ENCODE peak calls at places on chromosome 4, in five cellular contexts. U is HepG2, G is A549, K is K562, O is GM12878. S is an unnamed sample. For H3K4me1, the result is how much of the 10 kb centered on the place peaks cover.

GRCh38 chr4:6229095-6229494 is 28.7 kb upstream of the JAKMIP1 start:
- DNase-seq in G (no peak), O (no peak), U (no peak), K (no peak), S (no peak)

GRCh38 chr4:159780196-159780922 is 677.5 kb downstream of the RAPGEF2 start:
- DNase-seq in K (no peak), U (no peak), G (no peak), O (no peak), S (no peak)

GRCh38 chr4:29581469-29581868 is 1138.7 kb upstream of the PCDH7 start:
- DNase-seq in G (no peak), O (no peak), K (no peak), U (no peak), S (peak)

GRCh38 chr4:59608466-59608865 is 1591.7 kb upstream of the ADGRL3 start:
- DNase-seq in K (no peak), G (no peak), U (no peak), O (no peak), S (no peak)

GRCh38 chr4:88623097-88623496 is 30.8 kb downstream of the HERC3 start:
- DNase-seq in G (peak), K (no peak), O (no peak), U (peak), S (no peak)

GRCh38 chr4:85733798-85734197 is 258.8 kb downstream of the ARHGAP24 start:
- DNase-seq in K (no peak), U (no peak), O (no peak), G (no peak), S (no peak)

GRCh38 chr4:151796106-151796505 is 35.3 kb upstream of the GATB start:
- DNase-seq in K (no peak), G (no peak), U (no peak), O (no peak), S (no peak)

GRCh38 chr4:5979981-5980380 is 38.2 kb downstream of the C4orf50 start:
- DNase-seq in K (no peak), O (no peak), G (peak), U (no peak), S (no peak)

GRCh38 chr4:169791064-169791463 is 33.3 kb upstream of the HPF1 start:
- DNase-seq in K (no peak), O (no peak), G (no peak), U (no peak), S (no peak)

GRCh38 chr4:176309772-176310171 is 10.0 kb upstream of the SPCS3 start:
- DNase-seq in O (no peak), G (no peak), U (no peak), K (no peak), S (no peak)

GRCh38 chr4:111991797-111992196 is 153.5 kb upstream of the FAM241A start:
- DNase-seq in O (peak), U (no peak), G (peak), K (no peak), S (peak)

GRCh38 chr4:183348706-183349659 is 26.8 kb upstream of the CLDN24 start:
- DNase-seq in K (peak), G (no peak), U (no peak), O (no peak), S (peak)

GRCh38 chr4:73344106-73344505 is 60.0 kb upstream of the ALB start:
- DNase-seq in G (no peak), U (no peak), K (no peak), O (no peak), S (no peak)

GRCh38 chr4:7066006-7066405 is 1.9 kb downstream of the GRPEL1 start:
- DNase-seq in G (no peak), O (no peak), K (no peak), U (no peak), S (no peak)

GRCh38 chr4:13542577-13543042 is 1.7 kb downstream of the NKX3-2 start:
- DNase-seq in O (no peak), K (no peak), U (no peak), G (no peak), S (no peak)
- H3K4me1 ChIP-seq in O (under half), K (under half), U (under half), G (under half), S (under half)

GRCh38 chr4:78100060-78100459 is 42.9 kb downstream of the FRAS1 start:
- DNase-seq in K (no peak), O (no peak), U (no peak), G (no peak), S (no peak)
- TF ChIP-seq MAX in K (no peak), O (no peak), U (no peak), G (no peak), S (no peak)

GRCh38 chr4:82989567-82990429 is 20.8 kb downstream of the LIN54 start:
- DNase-seq in O (peak), G (no peak), K (no peak), U (peak), S (peak)

GRCh38 chr4:82983450-82983849 is 27.2 kb downstream of the LIN54 start:
- DNase-seq in U (no peak), K (no peak), O (no peak), G (no peak), S (no peak)

GRCh38 chr4:82981116-82981515 is 29.5 kb downstream of the LIN54 start:
- DNase-seq in O (no peak), K (no peak), U (no peak), G (no peak), S (no peak)

GRCh38 chr4:82988323-82988832 is 22.2 kb downstream of the LIN54 start:
- DNase-seq in G (no peak), U (no peak), O (no peak), K (no peak), S (no peak)

GRCh38 chr4:82984459-82984858 is 26.2 kb downstream of the LIN54 start:
- DNase-seq in O (no peak), U (peak), G (peak), K (peak), S (peak)
- TF ChIP-seq MYC in O (no peak), U (no peak), G (no peak), K (no peak), S (no peak)

GRCh38 chr4:8280158-8280875 is 10.8 kb downstream of the HTRA3 start:
- DNase-seq in K (no peak), G (no peak), O (no peak), U (no peak), S (no peak)

GRCh38 chr4:8280876-8281440 is 11.4 kb downstream of the HTRA3 start:
- DNase-seq in U (no peak), G (no peak), O (no peak), K (no peak), S (no peak)

GRCh38 chr4:8278421-8279287 is 9.1 kb downstream of the HTRA3 start:
- DNase-seq in U (no peak), K (no peak), G (peak), O (no peak), S (peak)

GRCh38 chr4:8278009-8278395 is 8.4 kb downstream of the HTRA3 start:
- DNase-seq in K (no peak), G (no peak), U (no peak), O (no peak), S (no peak)

GRCh38 chr4:8279321-8280157 is 10.0 kb downstream of the HTRA3 start:
- DNase-seq in O (no peak), K (no peak), G (no peak), U (no peak), S (no peak)
- H3K4me1 ChIP-seq in O (under half), K (under half), G (under half), U (under half), S (under half)

GRCh38 chr4:54118850-54119589 is 19.1 kb downstream of the GSX2 start:
- DNase-seq in U (no peak), O (no peak), G (no peak), K (no peak), S (no peak)
- TF ChIP-seq MAX in U (no peak), O (no peak), G (no peak), K (no peak), S (no peak)

DNA sequence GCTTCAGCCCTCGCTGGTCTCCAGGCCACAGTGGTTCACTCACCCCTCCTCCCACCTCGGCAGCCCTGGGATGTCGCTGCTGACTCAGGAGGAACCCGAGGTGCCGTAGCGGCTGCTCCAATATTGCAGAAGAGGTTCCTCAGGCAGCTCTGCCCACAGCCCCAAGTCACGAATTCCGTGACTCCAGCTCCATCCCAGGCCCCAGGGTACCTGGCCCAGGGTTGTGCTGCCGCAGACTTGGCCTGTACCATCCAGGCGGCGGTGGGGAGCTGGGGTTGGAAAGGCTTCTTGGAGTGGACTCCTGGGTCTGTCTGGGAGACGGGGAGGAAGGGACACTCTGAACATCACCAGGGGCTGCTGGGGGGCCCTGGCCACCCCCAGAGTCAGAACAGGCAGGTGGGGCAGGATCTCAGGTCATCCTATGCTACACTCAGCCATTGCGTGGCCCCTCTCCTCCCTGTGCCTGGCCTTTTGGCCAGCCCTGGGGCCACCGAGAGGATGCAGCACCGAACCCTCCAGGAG is 728 bp upstream of the HGFAC start:
- DNase-seq in K (no peak), O (no peak), G (no peak), U (no peak), S (no peak)
- TF ChIP-seq MYC in K (no peak), O (no peak), G (no peak), U (no peak), S (no peak)

GRCh38 chr4:99462875-99463464 is 27.8 kb upstream of the ADH7 start:
- DNase-seq in O (peak), U (peak), G (peak), K (peak), S (peak)
- H3K4me1 ChIP-seq in O (under half), U (under half), G (under half), K (under half), S (under half)

DNA sequence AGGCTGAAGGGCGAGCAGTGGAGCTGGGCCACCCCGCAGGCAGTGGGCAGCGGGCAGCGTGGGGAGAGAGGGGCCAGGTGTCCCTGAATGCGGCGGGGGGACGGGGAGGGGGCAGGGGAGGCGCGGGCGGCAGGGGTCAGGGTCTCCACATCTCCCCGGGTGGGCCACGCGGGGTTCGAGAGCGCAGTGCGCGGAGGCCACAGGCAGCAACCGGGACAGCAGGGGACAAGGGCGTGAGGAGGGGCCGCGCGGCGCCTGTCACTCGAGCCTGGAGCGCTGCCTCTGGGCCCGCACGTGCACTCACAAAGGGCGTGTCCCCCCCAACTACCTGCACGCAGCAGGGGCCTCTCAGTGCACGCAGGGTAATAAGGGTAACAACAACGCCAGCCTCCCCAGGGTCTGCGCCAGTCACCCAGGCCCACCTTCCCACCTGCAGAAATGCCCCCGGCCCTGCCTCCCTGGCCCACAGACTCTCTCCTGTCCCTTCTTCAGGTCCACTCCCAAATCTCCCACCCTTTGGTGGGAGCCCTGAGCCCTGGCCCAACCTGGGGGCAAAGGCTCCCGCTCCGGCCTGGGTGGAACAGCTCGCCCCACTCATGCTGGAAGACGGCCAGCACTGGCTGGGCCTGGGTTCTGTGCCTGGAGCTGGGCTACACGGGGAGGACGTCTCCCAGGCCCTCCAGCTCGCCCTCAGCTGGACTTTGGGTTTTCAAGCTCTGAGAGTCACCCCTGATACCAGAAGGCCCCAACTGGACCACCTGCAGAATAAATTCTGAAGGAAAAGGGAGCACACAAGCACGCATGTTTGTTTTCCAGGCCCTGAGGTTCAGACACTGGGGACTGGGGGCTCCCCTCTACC is 53.2 kb downstream of the ZFYVE28 start:
- DNase-seq in O (no peak), G (no peak), U (no peak), K (peak), S (no peak)
- TF ChIP-seq MAX in O (no peak), G (no peak), U (no peak), K (peak), S (no peak)

S was measured in endothelial cell of umbilical vein.